ENCODE peak calls at places on chromosomes 4 and X, in eight cellular contexts. R, E, A, B, P, G, H and J are unnamed samples. For H3K27me3, the result is how much of the 10 kb centered on the place peaks cover.

GRCh38 chrX:9440116-9440844 is 24.6 kb upstream of the TBL1X start:
- DNase-seq in P (no peak), G (no peak), A (no peak), B (no peak), R (no peak), E (no peak), H (no peak), J (no peak)

GRCh38 chr4:86011117-86011516 is 348.7 kb downstream of the MAPK10 start:
- DNase-seq in G (no peak), H (no peak), P (no peak), E (no peak), R (no peak), B (no peak), A (no peak), J (peak)

GRCh38 chrX:45274576-45274975 is 73.9 kb upstream of the DIPK2B start:
- DNase-seq in H (no peak), P (no peak), E (no peak), B (no peak), G (no peak), A (no peak), R (no peak), J (no peak)

GRCh38 chr4:174154455-174154854 is 129.0 kb downstream of the FBXO8 start:
- DNase-seq in A (no peak), P (no peak), B (no peak), H (no peak), G (no peak), R (no peak), E (no peak), J (peak)

GRCh38 chr4:86891785-86892638 is at the start of gene C4orf36:
- DNase-seq in E (no peak), A (peak), P (peak), G (peak), H (peak), R (peak), B (peak), J (no peak)

GRCh38 chr4:123559955-123560669 is 163.5 kb downstream of the SPRY1 start:
- DNase-seq in H (no peak), G (no peak), P (no peak), E (no peak), B (no peak), A (no peak), R (no peak), J (no peak)

GRCh38 chrX:53084043-53084570 is 1.9 kb downstream of the TSPYL2 start:
- DNase-seq in H (no peak), G (no peak), P (no peak), R (no peak), E (no peak), A (no peak), B (no peak), J (no peak)

GRCh38 chr4:80781436-80781835 is 249.1 kb upstream of the BMP3 start:
- DNase-seq in G (no peak), R (no peak), H (no peak), P (no peak), B (no peak), E (no peak), A (no peak), J (no peak)

GRCh38 chrX:57607295-57608187 is 15.7 kb downstream of the ZXDB start:
- DNase-seq in H (no peak), A (no peak), B (no peak), P (no peak), G (no peak), E (no peak), R (no peak), J (no peak)

GRCh38 chr4:129455462-129455861 is 359.5 kb downstream of the C4orf33 start:
- DNase-seq in G (no peak), B (no peak), A (no peak), E (no peak), P (no peak), H (no peak), R (no peak), J (no peak)

GRCh38 chr4:98648602-98649001 is 9.8 kb downstream of the TSPAN5 start:
- DNase-seq in P (no peak), B (no peak), A (no peak), E (no peak), R (no peak), G (no peak), H (no peak), J (no peak)

GRCh38 chrX:47091149-47091775 is 13.0 kb downstream of the RGN start:
- DNase-seq in R (peak), A (no peak), G (no peak), H (no peak), E (no peak), B (no peak), P (no peak), J (no peak)

GRCh38 chr4:87541956-87542709 is 13.0 kb upstream of the SPARCL1 start:
- DNase-seq in P (no peak), E (no peak), B (no peak), G (no peak), R (no peak), A (no peak), H (no peak), J (no peak)

GRCh38 chr4:150828159-150828558 is 186.9 kb downstream of the LRBA start:
- DNase-seq in P (no peak), R (no peak), A (no peak), G (no peak), E (no peak), H (no peak), B (peak), J (no peak)

GRCh38 chr4:87310691-87311335 is 11.9 kb downstream of the HSD17B13 start:
- DNase-seq in A (no peak), P (no peak), G (no peak), E (no peak), H (no peak), R (no peak), B (no peak), J (no peak)

GRCh38 chr4:100742045-100742444 is 224.2 kb upstream of the EMCN start:
- DNase-seq in E (no peak), H (peak), P (no peak), B (no peak), A (no peak), G (no peak), R (no peak), J (no peak)

GRCh38 chrX:121221321-121221977 is 174.0 kb downstream of the GLUD2 start:
- DNase-seq in R (no peak), G (no peak), B (no peak), P (no peak), A (no peak), H (no peak), E (no peak), J (no peak)

GRCh38 chrX:136453114-136453513 is 34.6 kb upstream of the BRS3 start:
- DNase-seq in E (no peak), G (no peak), A (no peak), H (no peak), R (no peak), P (no peak), B (no peak), J (no peak)

GRCh38 chr4:17817027-17817426 is 6.2 kb downstream of the NCAPG start:
- DNase-seq in B (no peak), A (no peak), G (no peak), R (no peak), E (peak), P (no peak), H (peak), J (peak)

GRCh38 chr4:67549123-67549522 is 3.8 kb upstream of the CENPC start:
- DNase-seq in E (no peak), A (no peak), B (no peak), H (no peak), P (no peak), G (no peak), R (no peak), J (no peak)

GRCh38 chr4:142353149-142353738 is 492.9 kb downstream of the INPP4B start:
- DNase-seq in H (peak), E (no peak), G (peak), B (no peak), A (no peak), R (peak), P (no peak), J (peak)

GRCh38 chrX:74923942-74924448 is 1.3 kb downstream of the NEXMIF start:
- DNase-seq in A (no peak), G (no peak), E (no peak), B (peak), H (no peak), R (peak), P (no peak), J (no peak)

GRCh38 chrX:65407157-65407626 is 127.4 kb downstream of the LAS1L start:
- DNase-seq in A (no peak), B (no peak), P (no peak), R (no peak), H (no peak), G (peak), E (no peak), J (no peak)
- H3K27me3 ChIP-seq in A (under half), B (under half), P (under half), R (under half), H (under half), G (under half), E (under half), J (under half)

GRCh38 chr4:156888762-156889161 is 82.8 kb downstream of the PDGFC start:
- DNase-seq in A (no peak), R (no peak), H (no peak), P (no peak), E (no peak), B (no peak), G (no peak), J (no peak)
- H3K27me3 ChIP-seq in A (under half), R (under half), H (under half), P (under half), E (under half), B (under half), G (under half), J (under half)

DNA sequence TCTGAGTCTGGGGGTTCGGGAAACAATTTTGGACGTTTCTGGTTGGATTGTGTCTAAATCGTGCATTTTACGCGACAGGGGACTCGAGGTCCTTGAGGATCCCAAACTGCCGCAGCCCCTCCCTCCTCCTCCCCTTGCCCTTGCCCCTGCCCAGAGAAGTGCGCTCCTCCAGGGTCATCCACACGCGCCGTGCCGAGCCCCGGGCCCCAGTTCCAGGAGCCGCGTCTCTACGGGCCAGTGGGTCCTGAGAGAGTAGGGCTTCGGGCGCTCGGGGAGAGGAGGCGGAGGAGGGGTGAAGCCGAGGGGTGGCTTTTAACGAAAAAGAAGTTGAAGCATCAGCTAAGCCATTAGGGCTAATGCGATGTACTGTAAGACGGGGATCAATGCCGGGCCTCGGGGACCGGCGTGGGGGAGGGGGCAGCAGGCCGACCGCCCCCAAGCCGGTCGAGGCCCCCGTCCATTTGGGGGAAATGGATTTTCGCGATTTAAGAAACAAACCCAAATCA is 13.9 kb downstream of the HMX1 start:
- DNase-seq in R (no peak), H (no peak), E (no peak), P (no peak), B (no peak), A (no peak), G (no peak), J (no peak)
- H3K27me3 ChIP-seq in R (half or more), H (under half), E (under half), P (half or more), B (half or more), A (half or more), G (half or more), J (half or more)

DNA sequence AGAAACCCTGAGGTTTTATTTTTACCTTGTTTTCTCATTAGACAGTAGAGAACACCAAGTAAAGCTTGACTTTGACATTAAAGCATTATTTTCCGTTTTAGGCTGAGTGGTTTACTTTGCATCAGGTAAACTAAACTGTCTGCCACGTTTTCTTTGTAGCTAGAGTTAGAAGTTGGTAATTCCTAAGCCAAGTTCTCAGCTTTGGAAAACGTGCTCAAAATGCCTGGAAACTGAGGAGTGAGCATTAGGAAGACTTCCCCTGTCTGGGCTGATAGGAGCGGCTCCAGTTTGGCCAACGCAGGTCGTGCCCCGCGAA is 815 bp downstream of the PDLIM3 start:
- DNase-seq in B (no peak), A (no peak), G (peak), P (no peak), E (no peak), H (no peak), R (no peak), J (no peak)
- H3K27me3 ChIP-seq in B (half or more), A (under half), G (under half), P (under half), E (under half), H (under half), R (half or more), J (under half)